ENCODE peak calls at places on chromosomes 5 and 9, in six cellular contexts. O is HCT116, F is spleen, T is mammary epithelial cell, U is body of pancreas, G is PC-9. Q is an unnamed sample.

GRCh38 chr5:73912755-73913365 is 286.9 kb downstream of the ARHGEF28 start:
- DNase-seq in O (no peak), F (no peak), T (no peak), U (no peak), G (no peak), Q (no peak)

GRCh38 chr9:112502177-112502946 is 15.7 kb downstream of the KIAA1958 start:
- DNase-seq in O (no peak), F (no peak), T (no peak), U (no peak), G (no peak), Q (no peak)

GRCh38 chr5:118796081-118796480 is 192.3 kb downstream of the DTWD2 start:
- DNase-seq in O (no peak), F (no peak), T (no peak), U (no peak), G (no peak), Q (no peak)

GRCh38 chr9:96279927-96280326 is 22.0 kb downstream of the HSD17B3 start:
- DNase-seq in O (no peak), F (no peak), T (peak; percentile 27), U (no peak), G (peak; percentile 89), Q (no peak)

GRCh38 chr5:2256646-2257288 is 374.0 kb upstream of the IRX4 start:
- DNase-seq in O (no peak), F (no peak), T (no peak), U (no peak), G (no peak), Q (no peak)

GRCh38 chr5:151078490-151079262 is 2.2 kb downstream of the TNIP1 start:
- DNase-seq in O (no peak), F (peak; percentile 90), T (no peak), U (peak; percentile 53), G (no peak), Q (no peak)

GRCh38 chr5:33850100-33850594 is 41.6 kb downstream of the ADAMTS12 start:
- DNase-seq in O (no peak), F (no peak), T (peak; percentile 98), U (no peak), G (peak; percentile 97), Q (no peak)

GRCh38 chr5:110879675-110880074 is 140.9 kb downstream of the SLC25A46 start:
- DNase-seq in O (no peak), F (no peak), T (no peak), U (no peak), G (no peak), Q (no peak)

GRCh38 chr5:66494437-66494836 is 101.8 kb upstream of the MAST4 start:
- DNase-seq in O (no peak), F (no peak), T (no peak), U (peak; percentile 13), G (no peak), Q (no peak)

GRCh38 chr5:179373101-179373934 is 28.1 kb upstream of the ADAMTS2 start:
- DNase-seq in O (no peak), F (peak; percentile 49), T (no peak), U (no peak), G (no peak), Q (no peak)

GRCh38 chr5:139474815-139475791 is 4.3 kb downstream of the SMIM33 start:
- DNase-seq in O (no peak), F (no peak), T (no peak), U (no peak), G (no peak), Q (peak; percentile 46)

GRCh38 chr5:156879665-156880285 is 29.7 kb downstream of the PPP1R2B start:
- DNase-seq in O (no peak), F (no peak), T (no peak), U (no peak), G (no peak), Q (no peak)

GRCh38 chr5:33894566-33894965 is 2.8 kb upstream of the ADAMTS12 start:
- DNase-seq in O (no peak), F (no peak), T (peak; percentile 56), U (no peak), G (peak; percentile 98), Q (no peak)

GRCh38 chr9:4936277-4936676 is 48.8 kb upstream of the JAK2 start:
- DNase-seq in O (no peak), F (no peak), T (no peak), U (no peak), G (no peak), Q (no peak)

GRCh38 chr9:120386390-120387131 is 193.4 kb downstream of the CDK5RAP2 start:
- DNase-seq in O (no peak), F (no peak), T (no peak), U (peak; percentile 44), G (no peak), Q (peak; percentile 14)

GRCh38 chr5:122180146-122180712 is 50.9 kb downstream of the ZNF474 start:
- DNase-seq in O (no peak), F (no peak), T (peak; percentile 57), U (no peak), G (no peak), Q (no peak)

GRCh38 chr5:150487199-150488061 is 20.5 kb upstream of the NDST1 start:
- DNase-seq in O (no peak), F (peak; percentile 81), T (peak; percentile 57), U (peak; percentile 67), G (no peak), Q (no peak)

GRCh38 chr5:1299961-1300360 is 5.1 kb upstream of the TERT start:
- DNase-seq in O (no peak), F (peak; percentile 70), T (no peak), U (no peak), G (no peak), Q (no peak)

GRCh38 chr9:89182369-89182768 is 3.8 kb upstream of the SHC3 start:
- DNase-seq in O (no peak), F (no peak), T (no peak), U (no peak), G (no peak), Q (no peak)

GRCh38 chr9:95070549-95071021 is 246.9 kb downstream of the FANCC start:
- DNase-seq in O (no peak), F (no peak), T (no peak), U (no peak), G (no peak), Q (no peak)

GRCh38 chr5:150781706-150782614 is 3.4 kb downstream of the SMIM3 start:
- DNase-seq in O (no peak), F (no peak), T (peak; percentile 88), U (peak; percentile 47), G (no peak), Q (peak; percentile 43)

GRCh38 chr9:129270205-129270604 is 92.1 kb upstream of the IER5L start:
- DNase-seq in O (no peak), F (peak; percentile 71), T (no peak), U (no peak), G (no peak), Q (peak; percentile 53)

GRCh38 chr9:129273136-129273895 is 95.3 kb upstream of the IER5L start:
- DNase-seq in O (no peak), F (peak; percentile 48), T (no peak), U (no peak), G (no peak), Q (peak; percentile 7)

GRCh38 chr9:129273941-129274709 is 96.1 kb upstream of the IER5L start:
- DNase-seq in O (no peak), F (peak; percentile 34), T (no peak), U (no peak), G (no peak), Q (peak; percentile 11)

GRCh38 chr9:129272348-129273025 is 94.4 kb upstream of the IER5L start:
- DNase-seq in O (no peak), F (peak; percentile 53), T (no peak), U (no peak), G (no peak), Q (no peak)

GRCh38 chr9:129270903-129271431 is 92.9 kb upstream of the IER5L start:
- DNase-seq in O (no peak), F (peak; percentile 67), T (peak; percentile 82), U (no peak), G (no peak), Q (no peak)
- H3K4me3 ChIP-seq in O (no peak overlapping the region), F (peak overlapping the region; percentile 28), T (no peak overlapping the region), U (no peak overlapping the region), G (no peak overlapping the region), Q (no peak overlapping the region)

GRCh38 chr9:127549218-127549617 is 62.9 kb upstream of the STXBP1 start:
- DNase-seq in O (no peak), F (no peak), T (no peak), U (no peak), G (no peak), Q (no peak)

GRCh38 chr9:127549771-127550170 is 62.3 kb upstream of the STXBP1 start:
- DNase-seq in O (no peak), F (no peak), T (no peak), U (no peak), G (no peak), Q (no peak)

GRCh38 chr9:127550751-127551150 is 61.3 kb upstream of the STXBP1 start:
- DNase-seq in O (no peak), F (no peak), T (no peak), U (peak; percentile 56), G (no peak), Q (no peak)

GRCh38 chr9:127548352-127548878 is 63.7 kb upstream of the STXBP1 start:
- DNase-seq in O (no peak), F (no peak), T (no peak), U (no peak), G (no peak), Q (no peak)

GRCh38 chr9:127550277-127550676 is 61.8 kb upstream of the STXBP1 start:
- DNase-seq in O (no peak), F (no peak), T (no peak), U (no peak), G (no peak), Q (no peak)
- H3K4me1 ChIP-seq in O (peaks cover 13% of the 10 kb centered on the region), F (peaks cover 3% of the 10 kb centered on the region), T (peaks cover 37% of the 10 kb centered on the region), U (peaks cover 95% of the 10 kb centered on the region), G (peaks cover 46% of the 10 kb centered on the region), Q (peaks cover 36% of the 10 kb centered on the region)

DNA sequence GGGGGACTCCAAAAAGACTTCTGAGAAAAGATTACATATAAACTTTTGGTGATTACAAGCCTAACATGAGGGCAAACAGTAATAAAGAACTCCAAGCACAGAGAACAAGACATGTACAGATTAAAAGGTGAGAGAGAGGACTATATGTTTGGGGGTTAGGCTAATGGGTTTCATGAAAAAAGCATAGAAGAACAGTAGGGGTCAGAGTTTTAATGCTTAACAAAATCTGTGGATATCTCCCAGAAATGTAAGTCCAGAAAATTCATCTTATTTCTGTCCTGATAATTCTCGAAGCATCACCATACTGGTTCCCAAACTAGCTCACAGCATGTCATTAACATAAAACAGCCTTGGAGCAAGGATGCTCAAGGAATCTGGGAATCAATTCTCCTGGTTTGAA is 137.2 kb downstream of the ARRDC3 start:
- DNase-seq in O (no peak), F (no peak), T (no peak), U (no peak), G (no peak), Q (no peak)
- TF ChIP-seq CTCF in O (no peak), F (no peak), T (no peak), U (no peak), G (no peak), Q (no peak)

DNA sequence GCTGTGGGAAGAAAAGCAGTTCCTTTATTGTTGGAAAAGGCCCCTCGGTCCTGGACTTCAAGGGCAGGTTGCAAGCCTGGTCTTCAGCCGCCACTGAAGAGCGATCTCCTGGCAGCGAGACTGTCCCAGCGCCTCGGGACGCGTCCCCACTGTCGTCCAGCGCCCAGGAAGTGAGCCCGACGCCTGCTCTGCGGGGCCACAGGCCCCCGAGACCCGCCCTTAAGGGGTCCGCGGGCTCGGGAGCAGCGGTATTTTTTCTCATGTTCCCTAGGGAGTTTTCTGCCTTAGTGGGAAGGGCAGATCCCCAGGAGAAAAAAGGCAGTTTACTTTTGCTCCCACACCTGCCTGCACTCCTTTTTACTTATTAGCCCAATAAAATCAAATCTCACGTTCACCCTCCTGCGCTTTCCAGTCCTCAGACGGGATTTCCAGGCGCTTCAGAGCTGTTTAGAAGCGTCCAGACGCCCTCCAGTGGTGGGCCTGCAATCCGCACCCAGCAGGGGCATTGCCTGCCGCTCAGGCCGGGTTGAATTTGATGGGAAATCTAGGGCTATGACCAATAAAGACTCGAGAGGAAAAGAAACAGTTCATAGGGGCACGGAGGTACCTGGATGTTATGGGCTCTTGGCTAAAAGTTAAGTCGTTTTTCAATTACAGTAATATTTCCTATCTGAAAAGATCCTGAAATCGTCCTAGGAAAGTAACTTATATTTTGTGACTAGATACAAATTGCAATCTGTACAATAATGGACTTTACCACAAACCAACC is 2.8 kb upstream of the EFNA5 start:
- DNase-seq in O (peak; percentile 86), F (peak; percentile 90), T (peak; percentile 82), U (peak; percentile 91), G (peak; percentile 84), Q (peak; percentile 86)
- H3K4me3 ChIP-seq in O (peak overlapping the region; percentile 63), F (peak overlapping the region; percentile 74), T (peak overlapping the region; percentile 56), U (no peak overlapping the region), G (peak overlapping the region; percentile 72), Q (peak overlapping the region; percentile 2)